ENCODE peak calls at places on chromosomes 13 and 19, in five cellular contexts. One of them, this sample, is unnamed.
A peak's percentile ranks its signal among the peaks of the same experiment; 100 is the strongest.

GRCh38 chr19:16383584-16384161 is 59.0 kb downstream of the KLF2 start:
- DNase-seq in H1: no peak
- DNase-seq in HCT116: no peak
- DNase-seq in K562: no peak
- DNase-seq in HepG2: no peak
- DNase-seq in this sample: no peak

GRCh38 chr13:113553541-113554332 is 30.8 kb upstream of the TFDP1 start:
- DNase-seq in H1: no peak
- DNase-seq in HCT116: no peak
- DNase-seq in K562: no peak
- DNase-seq in HepG2: no peak
- DNase-seq in this sample: no peak

GRCh38 chr13:98721825-98722510 is 30.5 kb downstream of the SLC15A1 start:
- DNase-seq in H1: no peak
- DNase-seq in HCT116: no peak
- DNase-seq in K562: no peak
- DNase-seq in HepG2: no peak
- DNase-seq in this sample: no peak

GRCh38 chr13:43797869-43798268 is 11.1 kb upstream of the ENOX1 start:
- DNase-seq in H1: no peak
- DNase-seq in HCT116: no peak
- DNase-seq in K562: no peak
- DNase-seq in HepG2: no peak
- DNase-seq in this sample: no peak

GRCh38 chr19:49718991-49719390 is 28.1 kb downstream of the CPT1C start:
- DNase-seq in H1: no peak
- DNase-seq in HCT116: no peak
- DNase-seq in K562: no peak
- DNase-seq in HepG2: no peak
- DNase-seq in this sample: no peak

GRCh38 chr19:45866400-45867176 is 2.5 kb downstream of the FOXA3 start:
- DNase-seq in H1: no peak
- DNase-seq in HCT116: no peak
- DNase-seq in K562: no peak
- DNase-seq in HepG2: no peak
- DNase-seq in this sample: no peak

GRCh38 chr13:112783946-112784500 is 94.2 kb downstream of the ATP11A start:
- DNase-seq in H1: no peak
- DNase-seq in HCT116: no peak
- DNase-seq in K562: no peak
- DNase-seq in HepG2: no peak
- DNase-seq in this sample: no peak

GRCh38 chr19:10424011-10424637 is 3.8 kb downstream of the PDE4A start:
- DNase-seq in H1: no peak
- DNase-seq in HCT116: no peak
- DNase-seq in K562: peak; percentile 92
- DNase-seq in HepG2: peak; percentile 58
- DNase-seq in this sample: no peak

GRCh38 chr13:78603240-78603947 is at the start of gene POU4F1:
- DNase-seq in H1: no peak
- DNase-seq in HCT116: no peak
- DNase-seq in K562: peak; percentile 89
- DNase-seq in HepG2: peak; percentile 72
- DNase-seq in this sample: peak; percentile 19

GRCh38 chr13:23703241-23703640 is 133.0 kb downstream of the TNFRSF19 start:
- DNase-seq in H1: no peak
- DNase-seq in HCT116: no peak
- DNase-seq in K562: no peak
- DNase-seq in HepG2: no peak
- DNase-seq in this sample: no peak

DNA sequence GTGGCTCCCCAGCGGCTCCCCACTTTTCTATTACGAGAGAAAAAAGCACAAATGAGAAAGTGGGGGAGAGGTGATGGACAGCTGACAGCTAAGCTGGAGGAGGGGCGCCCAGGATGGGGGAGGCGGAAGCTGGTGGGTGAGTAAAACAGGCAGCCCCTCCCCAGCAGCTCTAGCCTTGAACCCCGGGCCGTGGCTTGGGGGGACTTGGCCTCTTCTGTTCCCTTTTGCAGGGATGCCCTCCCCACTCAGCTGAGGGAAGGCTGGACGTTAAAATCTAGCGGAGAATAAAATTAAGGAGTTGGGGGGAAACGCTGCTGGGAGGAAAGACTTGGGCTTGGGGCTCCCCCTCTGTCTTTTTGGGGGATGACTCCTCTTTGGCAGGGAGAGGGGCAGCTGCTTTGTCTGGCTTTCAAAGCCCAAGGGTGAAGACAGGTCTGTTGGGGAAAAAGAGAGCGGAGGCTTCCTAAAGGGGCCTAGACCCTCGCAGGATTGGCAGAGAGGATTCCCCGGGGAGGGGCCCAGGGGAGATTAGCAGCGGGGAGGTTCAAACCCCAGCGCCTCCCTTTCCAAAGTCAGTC is 1.4 kb upstream of the SAMD1 start:
- DNase-seq in H1: no peak
- DNase-seq in HCT116: no peak
- DNase-seq in K562: peak; percentile 57
- DNase-seq in HepG2: no peak
- DNase-seq in this sample: no peak
- TF ChIP-seq ZNF274 in H1: no peak
- TF ChIP-seq ZNF274 in HCT116: no peak
- TF ChIP-seq ZNF274 in K562: no peak
- TF ChIP-seq ZNF274 in HepG2: no peak
- TF ChIP-seq ZNF274 in this sample: no peak

GRCh38 chr13:39025433-39025839 is 12.5 kb downstream of the PROSER1 start:
- DNase-seq in H1: no peak
- DNase-seq in HCT116: no peak
- DNase-seq in K562: no peak
- DNase-seq in HepG2: no peak
- DNase-seq in this sample: no peak

GRCh38 chr13:39020853-39021462 is 16.9 kb downstream of the PROSER1 start:
- DNase-seq in H1: no peak
- DNase-seq in HCT116: no peak
- DNase-seq in K562: peak; percentile 11
- DNase-seq in HepG2: no peak
- DNase-seq in this sample: no peak

GRCh38 chr13:39023316-39023715 is 14.6 kb downstream of the PROSER1 start:
- DNase-seq in H1: no peak
- DNase-seq in HCT116: no peak
- DNase-seq in K562: no peak
- DNase-seq in HepG2: no peak
- DNase-seq in this sample: no peak

GRCh38 chr13:39023761-39024160 is 14.1 kb downstream of the PROSER1 start:
- DNase-seq in H1: no peak
- DNase-seq in HCT116: no peak
- DNase-seq in K562: no peak
- DNase-seq in HepG2: no peak
- DNase-seq in this sample: no peak
- TF ChIP-seq MAX in H1: no peak
- TF ChIP-seq MAX in HCT116: no peak
- TF ChIP-seq MAX in K562: no peak
- TF ChIP-seq MAX in HepG2: no peak
- TF ChIP-seq MAX in this sample: no peak

DNA sequence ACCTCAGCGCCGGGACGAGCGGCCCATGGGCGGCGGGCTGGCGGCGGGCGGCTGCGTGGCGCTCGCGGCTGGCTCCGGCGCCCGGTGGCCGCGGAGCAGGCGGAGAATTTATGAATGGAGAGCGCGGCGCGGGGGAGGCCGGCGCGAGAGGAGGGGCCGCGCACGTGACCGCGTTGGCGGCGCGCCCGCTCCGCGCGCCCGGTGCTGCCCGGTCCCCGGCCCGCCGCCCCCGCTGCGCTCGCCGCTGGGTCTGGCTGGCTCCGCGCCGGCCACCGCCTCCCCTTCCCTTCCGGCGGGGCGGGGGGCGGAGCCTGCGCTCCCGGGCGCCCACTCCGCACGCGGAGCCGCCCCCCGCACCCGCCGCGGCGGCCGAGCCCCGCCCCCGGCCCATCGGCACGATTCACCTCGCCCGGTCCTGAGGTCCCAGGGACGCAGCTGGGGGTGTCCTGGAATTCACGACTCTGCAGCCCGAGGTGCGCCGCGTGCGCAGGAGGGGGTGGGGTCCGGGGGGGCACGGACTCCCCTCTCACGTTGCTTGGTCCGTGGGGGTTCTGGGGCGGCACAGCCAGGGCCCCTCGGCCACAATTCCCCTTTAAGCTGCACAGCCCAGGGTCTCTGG is at the start of gene CBARP:
- DNase-seq in H1: no peak
- DNase-seq in HCT116: no peak
- DNase-seq in K562: peak; percentile 73
- DNase-seq in HepG2: no peak
- DNase-seq in this sample: no peak
- TF ChIP-seq ZNF274 in H1: no peak
- TF ChIP-seq ZNF274 in HCT116: no peak
- TF ChIP-seq ZNF274 in K562: no peak
- TF ChIP-seq ZNF274 in HepG2: no peak
- TF ChIP-seq ZNF274 in this sample: no peak

GRCh38 chr19:5895409-5895808 is 8.2 kb downstream of the NDUFA11 start:
- DNase-seq in H1: no peak
- DNase-seq in HCT116: no peak
- DNase-seq in K562: no peak
- DNase-seq in HepG2: no peak
- DNase-seq in this sample: no peak

GRCh38 chr19:5893296-5893903 is 10.2 kb downstream of the NDUFA11 start:
- DNase-seq in H1: no peak
- DNase-seq in HCT116: no peak
- DNase-seq in K562: no peak
- DNase-seq in HepG2: no peak
- DNase-seq in this sample: no peak

GRCh38 chr19:5894704-5895349 is 8.8 kb downstream of the NDUFA11 start:
- DNase-seq in H1: no peak
- DNase-seq in HCT116: no peak
- DNase-seq in K562: no peak
- DNase-seq in HepG2: no peak
- DNase-seq in this sample: no peak

GRCh38 chr19:5892772-5893275 is 10.8 kb downstream of the NDUFA11 start:
- DNase-seq in H1: no peak
- DNase-seq in HCT116: no peak
- DNase-seq in K562: no peak
- DNase-seq in HepG2: no peak
- DNase-seq in this sample: no peak

GRCh38 chr19:5893907-5894703 is 9.5 kb downstream of the NDUFA11 start:
- DNase-seq in H1: no peak
- DNase-seq in HCT116: no peak
- DNase-seq in K562: peak; percentile 76
- DNase-seq in HepG2: no peak
- DNase-seq in this sample: no peak
- TF ChIP-seq MAX in H1: no peak
- TF ChIP-seq MAX in HCT116: no peak
- TF ChIP-seq MAX in K562: peak; percentile 51
- TF ChIP-seq MAX in HepG2: no peak
- TF ChIP-seq MAX in this sample: no peak